ENCODE peak calls at places on chromosomes 11 and 22, in four cellular contexts. D, L, R and J are unnamed samples.

GRCh38 chr22:20271114-20271994 is 3.2 kb upstream of the RTN4R start:
- DNase-seq in D (no peak), R (no peak), L (no peak), J (no peak)

GRCh38 chr11:113189909-113190667 is 124.3 kb upstream of the TTC12 start:
- DNase-seq in R (no peak), L (no peak), D (no peak), J (peak)

GRCh38 chr11:17580271-17580670 is 33.2 kb downstream of the OTOG start:
- DNase-seq in D (no peak), L (no peak), R (no peak), J (no peak)

GRCh38 chr11:110454609-110455008 is 24.9 kb downstream of the FDX1 start:
- DNase-seq in L (no peak), R (no peak), D (no peak), J (no peak)

GRCh38 chr11:61871158-61871597 is 20.2 kb downstream of the FADS3 start:
- DNase-seq in R (peak), L (peak), D (peak), J (peak)

GRCh38 chr11:132073787-132074186 is 703.4 kb downstream of the NTM start:
- DNase-seq in R (no peak), D (no peak), L (no peak), J (no peak)

GRCh38 chr22:20010307-20011122 is 6.1 kb downstream of the ARVCF start:
- DNase-seq in D (no peak), R (no peak), L (no peak), J (peak)

GRCh38 chr11:75241036-75241905 is 697 bp downstream of the TPBGL start:
- DNase-seq in D (peak), R (peak), L (peak), J (peak)

GRCh38 chr11:45410391-45411215 is 124.5 kb upstream of the SYT13 start:
- DNase-seq in D (no peak), L (no peak), R (no peak), J (no peak)

GRCh38 chr11:27904358-27905055 is 203.4 kb downstream of the KIF18A start:
- DNase-seq in L (no peak), R (no peak), D (no peak), J (no peak)

GRCh38 chr11:15816996-15817395 is 539.4 kb downstream of the SOX6 start:
- DNase-seq in R (no peak), L (no peak), D (no peak), J (no peak)

GRCh38 chr11:3160252-3161031 is 4.7 kb downstream of the OSBPL5 start:
- DNase-seq in R (no peak), D (no peak), L (peak), J (peak)

GRCh38 chr11:124511739-124512138 is 31.7 kb downstream of the OR8B12 start:
- DNase-seq in R (no peak), L (no peak), D (no peak), J (no peak)

GRCh38 chr11:27467181-27467913 is 5.2 kb downstream of the LGR4 start:
- DNase-seq in D (no peak), L (no peak), R (no peak), J (no peak)

GRCh38 chr11:83951521-83951920 is 665.4 kb upstream of the CCDC90B start:
- DNase-seq in D (no peak), R (no peak), L (no peak), J (no peak)

GRCh38 chr22:48756146-48757111 is 1071.2 kb downstream of the BRD1 start:
- DNase-seq in L (no peak), D (no peak), R (no peak), J (peak)